ENCODE peak calls at places on chromosomes 5 and 9, in eight cellular contexts. Q is HL-60; U is G401; O is left lung; H is spleen; V is amniotic stem cell; F is effector memory CD4-positive, alpha-beta T cell; S is progenitor cell of endocrine pancreas. X is an unnamed sample.

GRCh38 chr5:134902071-134902801 is 2.7 kb upstream of the PCBD2 start:
- DNase-seq in H (peak), V (no peak), S (no peak), O (no peak), U (no peak), Q (peak), F (no peak), X (no peak)

GRCh38 chr9:91221332-91221731 is 140.4 kb downstream of the AUH start:
- DNase-seq in V (no peak), O (no peak), F (no peak), S (no peak), Q (no peak), U (no peak), H (no peak), X (no peak)

GRCh38 chr5:179558912-179559279 is 8.5 kb downstream of the RUFY1 start:
- DNase-seq in F (peak), H (peak), Q (no peak), S (peak), U (no peak), O (no peak), V (no peak), X (no peak)

GRCh38 chr9:136960212-136960937 is 8.3 kb downstream of the LCN12 start:
- DNase-seq in O (no peak), V (no peak), S (no peak), U (no peak), H (no peak), F (peak), Q (no peak), X (no peak)

GRCh38 chr5:38948501-38948900 is 102.7 kb downstream of the OSMR start:
- DNase-seq in V (peak), H (no peak), U (no peak), F (no peak), Q (no peak), S (no peak), O (no peak), X (no peak)

GRCh38 chr5:92704590-92704989 is 876.4 kb downstream of the NR2F1-AS1 start:
- DNase-seq in H (no peak), V (no peak), S (no peak), F (no peak), U (no peak), Q (no peak), O (no peak), X (no peak)

GRCh38 chr5:17354265-17354664 is 136.8 kb downstream of the BASP1 start:
- DNase-seq in F (no peak), U (no peak), O (no peak), Q (no peak), H (no peak), V (no peak), S (no peak), X (no peak)

GRCh38 chr9:76873056-76873792 is 32.7 kb downstream of the PRUNE2 start:
- DNase-seq in F (no peak), V (no peak), U (peak), H (no peak), S (no peak), O (no peak), Q (no peak), X (no peak)

GRCh38 chr5:91433861-91434260 is 50.7 kb upstream of the ARRDC3 start:
- DNase-seq in S (no peak), H (no peak), O (no peak), F (no peak), U (no peak), V (no peak), Q (no peak), X (no peak)

GRCh38 chr5:127887282-127887681 is 184.1 kb downstream of the CCDC192 start:
- DNase-seq in S (no peak), O (no peak), U (no peak), Q (no peak), V (no peak), H (no peak), F (no peak), X (no peak)

GRCh38 chr9:14911046-14911445 is 818 bp upstream of the FREM1 start:
- DNase-seq in O (no peak), Q (no peak), S (no peak), U (peak), H (no peak), F (no peak), V (no peak), X (no peak)

GRCh38 chr5:61768692-61769281 is 436.7 kb downstream of the ZSWIM6 start:
- DNase-seq in V (no peak), U (no peak), F (no peak), S (peak), H (no peak), O (no peak), Q (no peak), X (no peak)

GRCh38 chr9:98146101-98146991 is 27.3 kb upstream of the TRIM14 start:
- DNase-seq in V (no peak), O (peak), Q (peak), U (no peak), S (no peak), F (no peak), H (no peak), X (no peak)

GRCh38 chr5:5146530-5147160 is 6.5 kb downstream of the ADAMTS16 start:
- DNase-seq in O (no peak), H (no peak), S (no peak), F (no peak), V (no peak), U (no peak), Q (no peak), X (no peak)

GRCh38 chr9:89669361-89669842 is 64.6 kb downstream of the GADD45G start:
- DNase-seq in V (no peak), O (no peak), F (no peak), Q (no peak), H (no peak), U (no peak), S (no peak), X (no peak)

GRCh38 chr9:86764230-86765039 is 182.9 kb downstream of the GAS1 start:
- DNase-seq in F (no peak), Q (peak), O (no peak), H (no peak), V (no peak), U (no peak), S (no peak), X (no peak)

GRCh38 chr9:33445389-33445881 is 2.0 kb downstream of the AQP3 start:
- DNase-seq in Q (no peak), O (peak), F (no peak), H (no peak), S (no peak), V (no peak), U (no peak), X (no peak)

GRCh38 chr9:108477538-108478006 is 378.2 kb downstream of the ACTL7B start:
- DNase-seq in S (no peak), H (no peak), U (no peak), V (peak), Q (no peak), O (no peak), F (no peak), X (peak)

GRCh38 chr5:95946451-95946850 is 15.2 kb downstream of the ELL2 start:
- DNase-seq in O (no peak), U (no peak), F (no peak), Q (no peak), S (no peak), H (no peak), V (no peak), X (no peak)

X was measured in brain pericyte.